ENCODE peak calls at places on chromosomes 11 and 22, in five cellular contexts. One of them, this sample, is unnamed.

GRCh38 chr11:67266424-67267187 is at the start of gene GRK2:
- DNase-seq in progenitor cell of endocrine pancreas: no peak
- DNase-seq in BJ: no peak
- DNase-seq in RWPE2: no peak
- DNase-seq in NB4: peak
- DNase-seq in this sample: peak

GRCh38 chr11:65891180-65892136 is 985 bp downstream of the CCDC85B start:
- DNase-seq in progenitor cell of endocrine pancreas: no peak
- DNase-seq in BJ: no peak
- DNase-seq in RWPE2: no peak
- DNase-seq in NB4: peak
- DNase-seq in this sample: no peak

GRCh38 chr22:38792833-38793232 is 1.1 kb downstream of the DNAL4 start:
- DNase-seq in progenitor cell of endocrine pancreas: no peak
- DNase-seq in BJ: no peak
- DNase-seq in RWPE2: no peak
- DNase-seq in NB4: peak
- DNase-seq in this sample: no peak

GRCh38 chr11:126702165-126702738 is 298.3 kb downstream of the KIRREL3 start:
- DNase-seq in progenitor cell of endocrine pancreas: no peak
- DNase-seq in BJ: no peak
- DNase-seq in RWPE2: no peak
- DNase-seq in NB4: no peak
- DNase-seq in this sample: no peak

GRCh38 chr11:6402061-6402470 is 11.8 kb downstream of the SMPD1 start:
- DNase-seq in progenitor cell of endocrine pancreas: no peak
- DNase-seq in BJ: no peak
- DNase-seq in RWPE2: no peak
- DNase-seq in NB4: no peak
- DNase-seq in this sample: no peak

GRCh38 chr11:1223346-1224108 is 661 bp downstream of the MUC5B start:
- DNase-seq in progenitor cell of endocrine pancreas: no peak
- DNase-seq in BJ: no peak
- DNase-seq in RWPE2: peak
- DNase-seq in NB4: no peak
- DNase-seq in this sample: peak

GRCh38 chr11:63505857-63506528 is at the start of gene LGALS12:
- DNase-seq in progenitor cell of endocrine pancreas: no peak
- DNase-seq in BJ: no peak
- DNase-seq in RWPE2: no peak
- DNase-seq in NB4: peak
- DNase-seq in this sample: no peak

GRCh38 chr11:44755553-44756505 is 29.1 kb downstream of the TSPAN18 start:
- DNase-seq in progenitor cell of endocrine pancreas: no peak
- DNase-seq in BJ: no peak
- DNase-seq in RWPE2: no peak
- DNase-seq in NB4: no peak
- DNase-seq in this sample: no peak

GRCh38 chr11:126284829-126285228 is 1.9 kb downstream of the TIRAP start:
- DNase-seq in progenitor cell of endocrine pancreas: no peak
- DNase-seq in BJ: peak
- DNase-seq in RWPE2: peak
- DNase-seq in NB4: peak
- DNase-seq in this sample: no peak

GRCh38 chr11:62402226-62402625 is 16.6 kb upstream of the SCGB1A1 start:
- DNase-seq in progenitor cell of endocrine pancreas: no peak
- DNase-seq in BJ: no peak
- DNase-seq in RWPE2: no peak
- DNase-seq in NB4: no peak
- DNase-seq in this sample: peak

GRCh38 chr11:94504689-94505293 is 7.5 kb upstream of the C11orf97 start:
- DNase-seq in progenitor cell of endocrine pancreas: no peak
- DNase-seq in BJ: no peak
- DNase-seq in RWPE2: no peak
- DNase-seq in NB4: peak
- DNase-seq in this sample: no peak

GRCh38 chr11:27427183-27427980 is 45.2 kb downstream of the LGR4 start:
- DNase-seq in progenitor cell of endocrine pancreas: no peak
- DNase-seq in BJ: no peak
- DNase-seq in RWPE2: no peak
- DNase-seq in NB4: no peak
- DNase-seq in this sample: no peak

GRCh38 chr11:124746621-124747243 is 5.3 kb downstream of the VSIG2 start:
- DNase-seq in progenitor cell of endocrine pancreas: peak
- DNase-seq in BJ: no peak
- DNase-seq in RWPE2: no peak
- DNase-seq in NB4: peak
- DNase-seq in this sample: no peak

GRCh38 chr11:62546937-62547625 is 475 bp upstream of the AHNAK start:
- DNase-seq in progenitor cell of endocrine pancreas: no peak
- DNase-seq in BJ: no peak
- DNase-seq in RWPE2: peak
- DNase-seq in NB4: peak
- DNase-seq in this sample: no peak

GRCh38 chr11:126341760-126342161 is 13.7 kb upstream of the ST3GAL4 start:
- DNase-seq in progenitor cell of endocrine pancreas: no peak
- DNase-seq in BJ: no peak
- DNase-seq in RWPE2: no peak
- DNase-seq in NB4: peak
- DNase-seq in this sample: peak

GRCh38 chr11:118790357-118791014 is 478 bp downstream of the DDX6 start:
- DNase-seq in progenitor cell of endocrine pancreas: peak
- DNase-seq in BJ: peak
- DNase-seq in RWPE2: peak
- DNase-seq in NB4: peak
- DNase-seq in this sample: peak

GRCh38 chr11:103031834-103032233 is 60.1 kb downstream of the DCUN1D5 start:
- DNase-seq in progenitor cell of endocrine pancreas: no peak
- DNase-seq in BJ: no peak
- DNase-seq in RWPE2: no peak
- DNase-seq in NB4: no peak
- DNase-seq in this sample: no peak

GRCh38 chr11:65766535-65766934 is 14.2 kb downstream of the AP5B1 start:
- DNase-seq in progenitor cell of endocrine pancreas: no peak
- DNase-seq in BJ: no peak
- DNase-seq in RWPE2: no peak
- DNase-seq in NB4: peak
- DNase-seq in this sample: no peak

GRCh38 chr11:80146231-80146630 is 705.4 kb upstream of the TENM4 start:
- DNase-seq in progenitor cell of endocrine pancreas: no peak
- DNase-seq in BJ: no peak
- DNase-seq in RWPE2: no peak
- DNase-seq in NB4: no peak
- DNase-seq in this sample: no peak

GRCh38 chr11:32420937-32421532 is 14.3 kb downstream of the WT1 start:
- DNase-seq in progenitor cell of endocrine pancreas: no peak
- DNase-seq in BJ: no peak
- DNase-seq in RWPE2: no peak
- DNase-seq in NB4: peak
- DNase-seq in this sample: no peak

GRCh38 chr11:721913-722811 is 16.1 kb downstream of the EPS8L2 start:
- DNase-seq in progenitor cell of endocrine pancreas: no peak
- DNase-seq in BJ: no peak
- DNase-seq in RWPE2: no peak
- DNase-seq in NB4: peak
- DNase-seq in this sample: no peak

GRCh38 chr11:8345179-8345578 is 81.5 kb upstream of the LMO1 start:
- DNase-seq in progenitor cell of endocrine pancreas: no peak
- DNase-seq in BJ: no peak
- DNase-seq in RWPE2: no peak
- DNase-seq in NB4: no peak
- DNase-seq in this sample: no peak

GRCh38 chr11:121763526-121763925 is 310.8 kb upstream of the SORL1-AS1 start:
- DNase-seq in progenitor cell of endocrine pancreas: no peak
- DNase-seq in BJ: no peak
- DNase-seq in RWPE2: no peak
- DNase-seq in NB4: no peak
- DNase-seq in this sample: no peak

GRCh38 chr11:27656320-27656719 is 43.9 kb downstream of the BDNF start:
- DNase-seq in progenitor cell of endocrine pancreas: no peak
- DNase-seq in BJ: no peak
- DNase-seq in RWPE2: no peak
- DNase-seq in NB4: no peak
- DNase-seq in this sample: no peak

GRCh38 chr22:49163960-49164690 is 663.5 kb downstream of the BRD1 start:
- DNase-seq in progenitor cell of endocrine pancreas: no peak
- DNase-seq in BJ: no peak
- DNase-seq in RWPE2: peak
- DNase-seq in NB4: no peak
- DNase-seq in this sample: peak

GRCh38 chr11:86954288-86955110 is 696 bp downstream of the FZD4 start:
- DNase-seq in progenitor cell of endocrine pancreas: no peak
- DNase-seq in BJ: no peak
- DNase-seq in RWPE2: no peak
- DNase-seq in NB4: peak
- DNase-seq in this sample: no peak

GRCh38 chr11:115869780-115870431 is 365.7 kb upstream of the CADM1 start:
- DNase-seq in progenitor cell of endocrine pancreas: no peak
- DNase-seq in BJ: no peak
- DNase-seq in RWPE2: no peak
- DNase-seq in NB4: peak
- DNase-seq in this sample: no peak

GRCh38 chr22:35103756-35104155 is 37.8 kb downstream of the ISX start:
- DNase-seq in progenitor cell of endocrine pancreas: no peak
- DNase-seq in BJ: no peak
- DNase-seq in RWPE2: no peak
- DNase-seq in NB4: no peak
- DNase-seq in this sample: no peak

GRCh38 chr11:32706985-32707736 is 87.3 kb downstream of the CCDC73 start:
- DNase-seq in progenitor cell of endocrine pancreas: no peak
- DNase-seq in BJ: peak
- DNase-seq in RWPE2: no peak
- DNase-seq in NB4: peak
- DNase-seq in this sample: no peak

GRCh38 chr11:108713076-108713790 is 48.4 kb downstream of the DDX10 start:
- DNase-seq in progenitor cell of endocrine pancreas: no peak
- DNase-seq in BJ: no peak
- DNase-seq in RWPE2: no peak
- DNase-seq in NB4: peak
- DNase-seq in this sample: no peak

GRCh38 chr11:123187670-123188507 is 7.2 kb downstream of the CLMP start:
- DNase-seq in progenitor cell of endocrine pancreas: no peak
- DNase-seq in BJ: no peak
- DNase-seq in RWPE2: no peak
- DNase-seq in NB4: no peak
- DNase-seq in this sample: no peak

GRCh38 chr11:123187221-123187620 is 7.8 kb downstream of the CLMP start:
- DNase-seq in progenitor cell of endocrine pancreas: no peak
- DNase-seq in BJ: no peak
- DNase-seq in RWPE2: no peak
- DNase-seq in NB4: no peak
- DNase-seq in this sample: no peak

GRCh38 chr11:123186291-123186690 is 8.8 kb downstream of the CLMP start:
- DNase-seq in progenitor cell of endocrine pancreas: no peak
- DNase-seq in BJ: no peak
- DNase-seq in RWPE2: no peak
- DNase-seq in NB4: no peak
- DNase-seq in this sample: no peak

GRCh38 chr11:123190504-123190903 is 4.5 kb downstream of the CLMP start:
- DNase-seq in progenitor cell of endocrine pancreas: no peak
- DNase-seq in BJ: no peak
- DNase-seq in RWPE2: no peak
- DNase-seq in NB4: no peak
- DNase-seq in this sample: no peak

GRCh38 chr11:123188508-123189165 is 6.4 kb downstream of the CLMP start:
- DNase-seq in progenitor cell of endocrine pancreas: no peak
- DNase-seq in BJ: peak
- DNase-seq in RWPE2: no peak
- DNase-seq in NB4: no peak
- DNase-seq in this sample: no peak
- TF ChIP-seq CTCF in progenitor cell of endocrine pancreas: no peak
- TF ChIP-seq CTCF in BJ: peak
- TF ChIP-seq CTCF in RWPE2: no peak
- TF ChIP-seq CTCF in NB4: no peak
- TF ChIP-seq CTCF in this sample: peak

GRCh38 chr22:46598737-46599424 is 21.3 kb upstream of the GRAMD4 start:
- DNase-seq in progenitor cell of endocrine pancreas: no peak
- DNase-seq in BJ: no peak
- DNase-seq in RWPE2: no peak
- DNase-seq in NB4: peak
- DNase-seq in this sample: peak
- TF ChIP-seq CTCF in progenitor cell of endocrine pancreas: no peak
- TF ChIP-seq CTCF in BJ: no peak
- TF ChIP-seq CTCF in RWPE2: no peak
- TF ChIP-seq CTCF in NB4: peak
- TF ChIP-seq CTCF in this sample: no peak

GRCh38 chr11:12997168-12997567 is 11.9 kb upstream of the RASSF10 start:
- DNase-seq in progenitor cell of endocrine pancreas: no peak
- DNase-seq in BJ: no peak
- DNase-seq in RWPE2: no peak
- DNase-seq in NB4: no peak
- DNase-seq in this sample: no peak
- TF ChIP-seq CTCF in progenitor cell of endocrine pancreas: no peak
- TF ChIP-seq CTCF in BJ: no peak
- TF ChIP-seq CTCF in RWPE2: no peak
- TF ChIP-seq CTCF in NB4: no peak
- TF ChIP-seq CTCF in this sample: no peak

GRCh38 chr11:35711173-35711910 is 48.8 kb downstream of the TRIM44 start:
- DNase-seq in progenitor cell of endocrine pancreas: no peak
- DNase-seq in BJ: no peak
- DNase-seq in RWPE2: no peak
- DNase-seq in NB4: no peak
- DNase-seq in this sample: no peak
- TF ChIP-seq CTCF in progenitor cell of endocrine pancreas: no peak
- TF ChIP-seq CTCF in BJ: peak
- TF ChIP-seq CTCF in RWPE2: peak
- TF ChIP-seq CTCF in NB4: no peak
- TF ChIP-seq CTCF in this sample: peak

GRCh38 chr11:46537121-46537520 is 56.7 kb downstream of the AMBRA1 start:
- DNase-seq in progenitor cell of endocrine pancreas: no peak
- DNase-seq in BJ: no peak
- DNase-seq in RWPE2: no peak
- DNase-seq in NB4: peak
- DNase-seq in this sample: no peak
- TF ChIP-seq CTCF in progenitor cell of endocrine pancreas: peak
- TF ChIP-seq CTCF in BJ: peak
- TF ChIP-seq CTCF in RWPE2: no peak
- TF ChIP-seq CTCF in NB4: peak
- TF ChIP-seq CTCF in this sample: no peak

GRCh38 chr22:26597026-26597425 is 7.1 kb upstream of the TPST2 start:
- DNase-seq in progenitor cell of endocrine pancreas: no peak
- DNase-seq in BJ: no peak
- DNase-seq in RWPE2: no peak
- DNase-seq in NB4: no peak
- DNase-seq in this sample: peak
- TF ChIP-seq CTCF in progenitor cell of endocrine pancreas: no peak
- TF ChIP-seq CTCF in BJ: no peak
- TF ChIP-seq CTCF in RWPE2: no peak
- TF ChIP-seq CTCF in NB4: no peak
- TF ChIP-seq CTCF in this sample: no peak

This sample was measured in chondrocyte.